ENCODE peak calls at places on chromosomes 11 and 22, in eight cellular contexts. X, J, D, P, V, W, U and M are unnamed samples.

GRCh38 chr22:35684270-35684700 is 33.4 kb upstream of the APOL5 start:
- DNase-seq in X (no peak), J (no peak), D (peak; percentile 28), P (no peak), V (no peak), W (no peak), U (no peak), M (peak; percentile 24)

GRCh38 chr11:45149483-45150056 is 3.1 kb downstream of the PRDM11 start:
- DNase-seq in X (no peak), J (no peak), D (no peak), P (no peak), V (no peak), W (no peak), U (no peak), M (no peak)

GRCh38 chr22:50702261-50702671 is 29.6 kb downstream of the SHANK3 start:
- DNase-seq in X (no peak), J (peak; percentile 12), D (no peak), P (no peak), V (peak; percentile 73), W (no peak), U (no peak), M (no peak)

GRCh38 chr22:25357606-25358420 is 138.4 kb downstream of the CRYBB2 start:
- DNase-seq in X (no peak), J (no peak), D (no peak), P (no peak), V (no peak), W (no peak), U (no peak), M (no peak)

GRCh38 chr11:13145461-13145860 is 132.1 kb upstream of the BMAL1 start:
- DNase-seq in X (no peak), J (no peak), D (no peak), P (no peak), V (no peak), W (no peak), U (no peak), M (no peak)

GRCh38 chr22:26432619-26433311 is 3.7 kb downstream of the ASPHD2 start:
- DNase-seq in X (no peak), J (no peak), D (no peak), P (no peak), V (no peak), W (no peak), U (no peak), M (peak; percentile 70)

GRCh38 chr11:73265278-73265810 is 6.8 kb upstream of the P2RY6 start:
- DNase-seq in X (no peak), J (no peak), D (no peak), P (no peak), V (no peak), W (no peak), U (no peak), M (no peak)

GRCh38 chr11:64762916-64763803 is 3.4 kb upstream of the PYGM start:
- DNase-seq in X (no peak), J (peak; percentile 87), D (peak; percentile 49), P (no peak), V (peak; percentile 83), W (no peak), U (no peak), M (no peak)

GRCh38 chr11:15935370-15935769 is 421.0 kb downstream of the SOX6 start:
- DNase-seq in X (no peak), J (no peak), D (no peak), P (no peak), V (no peak), W (no peak), U (no peak), M (no peak)

GRCh38 chr11:45079075-45079444 is 67.4 kb upstream of the PRDM11 start:
- DNase-seq in X (no peak), J (no peak), D (peak; percentile 72), P (no peak), V (peak; percentile 52), W (no peak), U (no peak), M (no peak)

GRCh38 chr11:2271327-2272240 is 1.2 kb upstream of the ASCL2 start:
- DNase-seq in X (no peak), J (peak; percentile 39), D (no peak), P (no peak), V (no peak), W (no peak), U (no peak), M (no peak)

GRCh38 chr22:25120761-25121212 is 78.9 kb upstream of the CRYBB3 start:
- DNase-seq in X (no peak), J (no peak), D (no peak), P (peak; percentile 63), V (no peak), W (no peak), U (no peak), M (no peak)

GRCh38 chr11:2561283-2562180 is 116.7 kb downstream of the KCNQ1 start:
- DNase-seq in X (no peak), J (peak; percentile 46), D (no peak), P (no peak), V (no peak), W (no peak), U (no peak), M (no peak)

GRCh38 chr11:110858556-110858921 is 146.3 kb upstream of the ARHGAP20 start:
- DNase-seq in X (no peak), J (peak; percentile 82), D (no peak), P (no peak), V (no peak), W (no peak), U (no peak), M (peak; percentile 66)

GRCh38 chr22:46110215-46110614 is 40.1 kb upstream of the PPARA start:
- DNase-seq in X (no peak), J (peak; percentile 69), D (peak; percentile 19), P (peak; percentile 57), V (no peak), W (no peak), U (no peak), M (peak; percentile 25)

GRCh38 chr11:16775604-16776283 is 37.3 kb downstream of the C11orf58 start:
- DNase-seq in X (no peak), J (no peak), D (no peak), P (no peak), V (no peak), W (no peak), U (no peak), M (no peak)

GRCh38 chr11:7485136-7485853 is at the start of gene OLFML1:
- DNase-seq in X (no peak), J (no peak), D (no peak), P (no peak), V (no peak), W (no peak), U (no peak), M (no peak)

GRCh38 chr11:88104408-88104807 is 70.8 kb downstream of the RAB38 start:
- DNase-seq in X (no peak), J (no peak), D (no peak), P (peak; percentile 82), V (no peak), W (no peak), U (no peak), M (no peak)

GRCh38 chr11:81112718-81113117 is 1620.9 kb downstream of the FAM181B start:
- DNase-seq in X (no peak), J (no peak), D (no peak), P (peak; percentile 63), V (no peak), W (no peak), U (no peak), M (no peak)